ENCODE peak calls at places on chromosomes 5 and 9, in eight cellular contexts. One of them, this sample, is unnamed.

GRCh38 chr5:72093231-72093630 is 14.0 kb upstream of the MAP1B start:
- DNase-seq in IMR-90: peak
- DNase-seq in A549: no peak
- DNase-seq in K562: no peak
- DNase-seq in HCT116: no peak
- DNase-seq in endothelial cell of umbilical vein: no peak
- DNase-seq in HepG2: no peak
- DNase-seq in GM12878: no peak
- DNase-seq in this sample: no peak

GRCh38 chr5:56481147-56481997 is 248.2 kb upstream of the ANKRD55 start:
- DNase-seq in IMR-90: peak
- DNase-seq in A549: no peak
- DNase-seq in K562: no peak
- DNase-seq in HCT116: no peak
- DNase-seq in endothelial cell of umbilical vein: peak
- DNase-seq in HepG2: peak
- DNase-seq in GM12878: peak
- DNase-seq in this sample: peak

GRCh38 chr5:79318935-79319614 is 83.1 kb downstream of the JMY start:
- DNase-seq in IMR-90: peak
- DNase-seq in A549: peak
- DNase-seq in K562: peak
- DNase-seq in HCT116: peak
- DNase-seq in endothelial cell of umbilical vein: peak
- DNase-seq in HepG2: no peak
- DNase-seq in GM12878: no peak
- DNase-seq in this sample: no peak

GRCh38 chr9:68771376-68771775 is 66.3 kb downstream of the PIP5K1B start:
- DNase-seq in IMR-90: no peak
- DNase-seq in A549: no peak
- DNase-seq in K562: no peak
- DNase-seq in HCT116: no peak
- DNase-seq in endothelial cell of umbilical vein: no peak
- DNase-seq in HepG2: no peak
- DNase-seq in GM12878: no peak
- DNase-seq in this sample: no peak

GRCh38 chr5:10724799-10725507 is 36.1 kb downstream of the DAP start:
- DNase-seq in IMR-90: peak
- DNase-seq in A549: peak
- DNase-seq in K562: peak
- DNase-seq in HCT116: peak
- DNase-seq in endothelial cell of umbilical vein: peak
- DNase-seq in HepG2: peak
- DNase-seq in GM12878: no peak
- DNase-seq in this sample: no peak

GRCh38 chr5:58231041-58231440 is 228.8 kb downstream of the PLK2 start:
- DNase-seq in IMR-90: peak
- DNase-seq in A549: peak
- DNase-seq in K562: no peak
- DNase-seq in HCT116: no peak
- DNase-seq in endothelial cell of umbilical vein: no peak
- DNase-seq in HepG2: no peak
- DNase-seq in GM12878: no peak
- DNase-seq in this sample: no peak

GRCh38 chr9:134560654-134561053 is 80.9 kb upstream of the COL5A1 start:
- DNase-seq in IMR-90: no peak
- DNase-seq in A549: no peak
- DNase-seq in K562: no peak
- DNase-seq in HCT116: no peak
- DNase-seq in endothelial cell of umbilical vein: no peak
- DNase-seq in HepG2: no peak
- DNase-seq in GM12878: no peak
- DNase-seq in this sample: no peak

GRCh38 chr5:139915274-139915673 is 119.7 kb downstream of the PSD2 start:
- DNase-seq in IMR-90: no peak
- DNase-seq in A549: no peak
- DNase-seq in K562: no peak
- DNase-seq in HCT116: no peak
- DNase-seq in endothelial cell of umbilical vein: no peak
- DNase-seq in HepG2: no peak
- DNase-seq in GM12878: no peak
- DNase-seq in this sample: no peak

GRCh38 chr5:158805195-158805594 is 294.5 kb downstream of the EBF1 start:
- DNase-seq in IMR-90: no peak
- DNase-seq in A549: no peak
- DNase-seq in K562: no peak
- DNase-seq in HCT116: no peak
- DNase-seq in endothelial cell of umbilical vein: no peak
- DNase-seq in HepG2: no peak
- DNase-seq in GM12878: no peak
- DNase-seq in this sample: no peak

GRCh38 chr5:66742083-66742895 is 146.1 kb downstream of the MAST4 start:
- DNase-seq in IMR-90: no peak
- DNase-seq in A549: peak
- DNase-seq in K562: no peak
- DNase-seq in HCT116: peak
- DNase-seq in endothelial cell of umbilical vein: no peak
- DNase-seq in HepG2: peak
- DNase-seq in GM12878: no peak
- DNase-seq in this sample: no peak

GRCh38 chr9:94780516-94780950 is 54.0 kb downstream of the AOPEP start:
- DNase-seq in IMR-90: no peak
- DNase-seq in A549: no peak
- DNase-seq in K562: no peak
- DNase-seq in HCT116: no peak
- DNase-seq in endothelial cell of umbilical vein: peak
- DNase-seq in HepG2: no peak
- DNase-seq in GM12878: no peak
- DNase-seq in this sample: no peak

GRCh38 chr5:153425914-153426313 is 64.6 kb upstream of the GRIA1 start:
- DNase-seq in IMR-90: no peak
- DNase-seq in A549: peak
- DNase-seq in K562: no peak
- DNase-seq in HCT116: peak
- DNase-seq in endothelial cell of umbilical vein: no peak
- DNase-seq in HepG2: no peak
- DNase-seq in GM12878: no peak
- DNase-seq in this sample: no peak

GRCh38 chr9:4927701-4928100 is 57.4 kb upstream of the JAK2 start:
- DNase-seq in IMR-90: no peak
- DNase-seq in A549: no peak
- DNase-seq in K562: no peak
- DNase-seq in HCT116: no peak
- DNase-seq in endothelial cell of umbilical vein: no peak
- DNase-seq in HepG2: no peak
- DNase-seq in GM12878: no peak
- DNase-seq in this sample: no peak

GRCh38 chr9:124659099-124659659 is 111.9 kb downstream of the NR6A1 start:
- DNase-seq in IMR-90: peak
- DNase-seq in A549: peak
- DNase-seq in K562: peak
- DNase-seq in HCT116: no peak
- DNase-seq in endothelial cell of umbilical vein: peak
- DNase-seq in HepG2: peak
- DNase-seq in GM12878: peak
- DNase-seq in this sample: no peak

GRCh38 chr9:5884191-5884590 is 6.5 kb upstream of the MLANA start:
- DNase-seq in IMR-90: no peak
- DNase-seq in A549: no peak
- DNase-seq in K562: no peak
- DNase-seq in HCT116: no peak
- DNase-seq in endothelial cell of umbilical vein: no peak
- DNase-seq in HepG2: no peak
- DNase-seq in GM12878: no peak
- DNase-seq in this sample: no peak

GRCh38 chr9:118321823-118322222 is 617.6 kb downstream of the TLR4 start:
- DNase-seq in IMR-90: no peak
- DNase-seq in A549: no peak
- DNase-seq in K562: no peak
- DNase-seq in HCT116: no peak
- DNase-seq in endothelial cell of umbilical vein: no peak
- DNase-seq in HepG2: no peak
- DNase-seq in GM12878: no peak
- DNase-seq in this sample: no peak

DNA sequence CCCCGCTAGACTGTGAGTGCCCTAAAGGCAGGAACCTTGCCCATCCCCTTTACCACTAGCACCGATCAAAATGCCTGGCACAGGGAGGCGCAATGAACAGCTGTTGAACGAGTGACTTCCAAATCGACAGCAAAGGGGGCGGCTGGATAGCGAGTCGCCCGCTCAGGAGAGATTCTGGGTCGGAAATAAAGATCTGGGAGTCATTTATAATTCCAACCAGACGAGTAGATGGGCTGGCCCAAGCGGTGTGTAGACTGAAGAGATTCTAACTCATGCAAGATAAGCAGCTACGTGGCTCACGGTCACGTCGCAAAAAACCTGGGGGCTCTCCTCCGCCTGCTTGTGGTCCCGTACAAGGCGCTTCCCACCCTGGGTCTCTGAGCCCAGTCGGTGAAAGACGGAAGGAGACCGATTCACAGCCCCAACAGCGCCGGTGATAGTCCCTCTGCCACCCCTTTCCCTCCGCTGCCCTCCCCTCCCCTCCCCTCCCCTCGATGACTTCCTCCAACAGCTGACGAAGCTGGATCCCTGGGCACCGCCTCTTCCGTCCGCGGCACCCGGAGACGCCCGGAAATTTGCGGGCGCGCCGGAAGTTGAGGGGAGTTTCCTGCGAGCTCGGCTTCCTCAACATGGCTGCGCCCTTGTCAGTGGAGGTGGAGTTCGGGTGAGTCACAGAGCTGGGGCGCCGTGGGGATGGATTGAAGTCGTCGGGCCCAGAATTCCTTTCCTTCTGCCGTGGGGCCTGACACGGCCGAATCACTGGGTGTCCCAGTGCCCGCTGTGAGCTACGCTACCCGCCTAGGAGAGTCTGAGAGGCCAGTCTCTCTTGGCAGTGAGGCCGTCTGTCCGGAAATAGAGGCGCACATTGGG is at the start of gene URM1:
- DNase-seq in IMR-90: peak
- DNase-seq in A549: peak
- DNase-seq in K562: peak
- DNase-seq in HCT116: peak
- DNase-seq in endothelial cell of umbilical vein: peak
- DNase-seq in HepG2: peak
- DNase-seq in GM12878: peak
- DNase-seq in this sample: peak
- TF ChIP-seq POLR2A in IMR-90: peak
- TF ChIP-seq POLR2A in A549: peak
- TF ChIP-seq POLR2A in K562: peak
- TF ChIP-seq POLR2A in HCT116: peak
- TF ChIP-seq POLR2A in endothelial cell of umbilical vein: peak
- TF ChIP-seq POLR2A in HepG2: peak
- TF ChIP-seq POLR2A in GM12878: peak
- TF ChIP-seq POLR2A in this sample: peak

GRCh38 chr5:104611419-104611818 is 1048.8 kb upstream of the NUDT12 start:
- DNase-seq in IMR-90: no peak
- DNase-seq in A549: no peak
- DNase-seq in K562: no peak
- DNase-seq in HCT116: no peak
- DNase-seq in endothelial cell of umbilical vein: peak
- DNase-seq in HepG2: no peak
- DNase-seq in GM12878: no peak
- DNase-seq in this sample: no peak
- H3K4me2 ChIP-seq in IMR-90: no peak
- H3K4me2 ChIP-seq in A549: no peak
- H3K4me2 ChIP-seq in K562: no peak
- H3K4me2 ChIP-seq in HCT116: no peak
- H3K4me2 ChIP-seq in endothelial cell of umbilical vein: no peak
- H3K4me2 ChIP-seq in HepG2: no peak
- H3K4me2 ChIP-seq in GM12878: no peak
- H3K4me2 ChIP-seq in this sample: no peak

GRCh38 chr5:177447066-177447610 is 524 bp downstream of the PRR7 start:
- DNase-seq in IMR-90: peak
- DNase-seq in A549: peak
- DNase-seq in K562: peak
- DNase-seq in HCT116: no peak
- DNase-seq in endothelial cell of umbilical vein: no peak
- DNase-seq in HepG2: no peak
- DNase-seq in GM12878: no peak
- DNase-seq in this sample: peak

GRCh38 chr5:177449140-177450061 is 2.8 kb downstream of the PRR7 start:
- DNase-seq in IMR-90: no peak
- DNase-seq in A549: no peak
- DNase-seq in K562: no peak
- DNase-seq in HCT116: no peak
- DNase-seq in endothelial cell of umbilical vein: no peak
- DNase-seq in HepG2: no peak
- DNase-seq in GM12878: no peak
- DNase-seq in this sample: no peak

GRCh38 chr5:177446184-177447065 is at the start of gene PRR7:
- DNase-seq in IMR-90: peak
- DNase-seq in A549: peak
- DNase-seq in K562: peak
- DNase-seq in HCT116: no peak
- DNase-seq in endothelial cell of umbilical vein: peak
- DNase-seq in HepG2: no peak
- DNase-seq in GM12878: no peak
- DNase-seq in this sample: no peak

GRCh38 chr5:177448244-177448950 is 1.8 kb downstream of the PRR7 start:
- DNase-seq in IMR-90: no peak
- DNase-seq in A549: no peak
- DNase-seq in K562: no peak
- DNase-seq in HCT116: no peak
- DNase-seq in endothelial cell of umbilical vein: no peak
- DNase-seq in HepG2: no peak
- DNase-seq in GM12878: no peak
- DNase-seq in this sample: no peak

GRCh38 chr5:177447611-177448243 is 1.1 kb downstream of the PRR7 start:
- DNase-seq in IMR-90: peak
- DNase-seq in A549: peak
- DNase-seq in K562: no peak
- DNase-seq in HCT116: peak
- DNase-seq in endothelial cell of umbilical vein: peak
- DNase-seq in HepG2: peak
- DNase-seq in GM12878: no peak
- DNase-seq in this sample: no peak
- TF ChIP-seq POLR2A in IMR-90: no peak
- TF ChIP-seq POLR2A in A549: peak
- TF ChIP-seq POLR2A in K562: peak
- TF ChIP-seq POLR2A in HCT116: no peak
- TF ChIP-seq POLR2A in endothelial cell of umbilical vein: peak
- TF ChIP-seq POLR2A in HepG2: peak
- TF ChIP-seq POLR2A in GM12878: no peak
- TF ChIP-seq POLR2A in this sample: peak

DNA sequence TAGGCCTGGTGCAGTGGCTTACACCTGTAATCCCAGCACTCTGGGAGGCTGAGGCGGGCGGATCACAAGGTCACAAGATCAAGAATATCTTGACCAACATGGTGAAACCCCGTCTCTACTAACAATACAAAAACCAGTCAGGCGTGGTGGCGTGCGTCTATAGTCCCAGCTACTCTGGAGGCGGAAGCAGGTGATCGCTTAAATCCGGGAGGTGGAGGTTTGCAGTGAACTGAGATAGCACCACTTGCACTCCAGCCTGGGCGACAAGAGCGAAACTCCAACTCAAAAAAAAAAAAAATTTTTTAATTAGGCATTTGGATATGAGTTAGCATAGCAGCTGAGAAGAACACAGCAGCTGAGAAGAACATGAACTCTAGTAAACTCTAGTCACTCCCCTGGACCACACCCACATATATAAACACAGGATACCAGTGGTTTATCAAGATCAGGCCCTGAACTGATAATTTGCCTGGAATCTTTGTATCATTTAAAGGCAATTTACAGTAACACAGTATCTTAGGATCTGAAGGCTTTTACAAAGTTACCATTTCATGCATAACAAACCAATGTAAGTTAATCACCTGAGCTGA is 4.6 kb upstream of the UGCG start:
- DNase-seq in IMR-90: no peak
- DNase-seq in A549: peak
- DNase-seq in K562: peak
- DNase-seq in HCT116: peak
- DNase-seq in endothelial cell of umbilical vein: no peak
- DNase-seq in HepG2: peak
- DNase-seq in GM12878: no peak
- DNase-seq in this sample: no peak
- H3K4me2 ChIP-seq in IMR-90: no peak
- H3K4me2 ChIP-seq in A549: peak
- H3K4me2 ChIP-seq in K562: peak
- H3K4me2 ChIP-seq in HCT116: peak
- H3K4me2 ChIP-seq in endothelial cell of umbilical vein: no peak
- H3K4me2 ChIP-seq in HepG2: peak
- H3K4me2 ChIP-seq in GM12878: no peak
- H3K4me2 ChIP-seq in this sample: no peak

This sample was measured in H1.